ENCODE peak calls at places on chromosome 1, in five cellular contexts. D, C, F, Z and O are unnamed samples.

GRCh38 chr1:51032936-51033335 is 62.9 kb downstream of the CDKN2C start:
- DNase-seq in D (no peak), C (no peak), F (no peak), Z (no peak), O (no peak)

GRCh38 chr1:8987881-8988617 is 38.2 kb downstream of the SLC2A7 start:
- DNase-seq in D (no peak), C (peak), F (no peak), Z (peak), O (peak)

GRCh38 chr1:5887436-5888290 is 104.6 kb downstream of the NPHP4 start:
- DNase-seq in D (no peak), C (no peak), F (no peak), Z (no peak), O (no peak)

GRCh38 chr1:42922687-42923366 is 35.8 kb downstream of the SLC2A1 start:
- DNase-seq in D (peak), C (peak), F (peak), Z (peak), O (peak)

GRCh38 chr1:36207339-36207738 is 16.9 kb upstream of the THRAP3 start:
- DNase-seq in D (no peak), C (no peak), F (no peak), Z (peak), O (peak)

GRCh38 chr1:188269956-188270355 is 1441.2 kb downstream of the PLA2G4A start:
- DNase-seq in D (no peak), C (no peak), F (no peak), Z (no peak), O (no peak)

GRCh38 chr1:63777965-63778880 is 4.4 kb downstream of the ROR1 start:
- DNase-seq in D (no peak), C (no peak), F (no peak), Z (no peak), O (no peak)

GRCh38 chr1:85604598-85604997 is 24.0 kb downstream of the CCN1 start:
- DNase-seq in D (no peak), C (no peak), F (no peak), Z (no peak), O (no peak)

GRCh38 chr1:14697371-14697770 is 98.9 kb downstream of the KAZN start:
- DNase-seq in D (no peak), C (no peak), F (no peak), Z (no peak), O (no peak)

GRCh38 chr1:219555031-219555667 is 57.8 kb downstream of the ZC3H11B start:
- DNase-seq in D (no peak), C (no peak), F (no peak), Z (peak), O (peak)

GRCh38 chr1:201565024-201565730 is 26.2 kb downstream of the NAV1 start:
- DNase-seq in D (no peak), C (peak), F (no peak), Z (no peak), O (no peak)

GRCh38 chr1:16128338-16128741 is 27.5 kb downstream of the EPHA2 start:
- DNase-seq in D (no peak), C (no peak), F (no peak), Z (no peak), O (no peak)

GRCh38 chr1:167722152-167722869 is 529 bp downstream of the MPZL1 start:
- DNase-seq in D (no peak), C (peak), F (peak), Z (peak), O (peak)

GRCh38 chr1:206700445-206701036 is 15.8 kb downstream of the MAPKAPK2 start:
- DNase-seq in D (no peak), C (no peak), F (no peak), Z (no peak), O (no peak)

GRCh38 chr1:166379447-166379846 is 212.6 kb upstream of the FAM78B start:
- DNase-seq in D (no peak), C (peak), F (no peak), Z (peak), O (no peak)

GRCh38 chr1:110872745-110873435 is at the start of gene CD53:
- DNase-seq in D (peak), C (peak), F (no peak), Z (no peak), O (no peak)

GRCh38 chr1:175341631-175342429 is 149.3 kb upstream of the KIAA0040 start:
- DNase-seq in D (no peak), C (no peak), F (no peak), Z (no peak), O (no peak)

GRCh38 chr1:202281316-202282016 is 60.3 kb downstream of the UBE2T start:
- DNase-seq in D (no peak), C (no peak), F (no peak), Z (no peak), O (no peak)

GRCh38 chr1:184836081-184836480 is 81.4 kb upstream of the EDEM3 start:
- DNase-seq in D (no peak), C (no peak), F (no peak), Z (no peak), O (no peak)

GRCh38 chr1:210328032-210328745 is 513 bp upstream of the HHAT start:
- DNase-seq in D (no peak), C (no peak), F (no peak), Z (no peak), O (no peak)

GRCh38 chr1:88730995-88731394 is 46.9 kb downstream of the PKN2 start:
- DNase-seq in D (no peak), C (no peak), F (no peak), Z (no peak), O (no peak)

GRCh38 chr1:201253906-201254624 is 29.2 kb upstream of the PKP1 start:
- DNase-seq in D (no peak), C (no peak), F (no peak), Z (no peak), O (no peak)

GRCh38 chr1:164704954-164705353 is 146.0 kb downstream of the PBX1 start:
- DNase-seq in D (no peak), C (no peak), F (no peak), Z (no peak), O (no peak)

GRCh38 chr1:96991261-96991660 is 269.7 kb downstream of the PTBP2 start:
- DNase-seq in D (no peak), C (no peak), F (no peak), Z (no peak), O (no peak)

GRCh38 chr1:68409426-68409825 is 40.3 kb downstream of the RPE65 start:
- DNase-seq in D (no peak), C (no peak), F (no peak), Z (no peak), O (no peak)

GRCh38 chr1:107153033-107153432 is 12.2 kb downstream of the NTNG1 start:
- DNase-seq in D (no peak), C (no peak), F (peak), Z (no peak), O (no peak)
- TF ChIP-seq ESRRA in D (no peak), C (no peak), F (no peak), Z (no peak), O (no peak)

GRCh38 chr1:228375578-228376261 is 30.9 kb downstream of the TRIM11 start:
- DNase-seq in D (no peak), C (no peak), F (no peak), Z (no peak), O (no peak)
- TF ChIP-seq ESRRA in D (no peak), C (no peak), F (no peak), Z (no peak), O (no peak)

DNA sequence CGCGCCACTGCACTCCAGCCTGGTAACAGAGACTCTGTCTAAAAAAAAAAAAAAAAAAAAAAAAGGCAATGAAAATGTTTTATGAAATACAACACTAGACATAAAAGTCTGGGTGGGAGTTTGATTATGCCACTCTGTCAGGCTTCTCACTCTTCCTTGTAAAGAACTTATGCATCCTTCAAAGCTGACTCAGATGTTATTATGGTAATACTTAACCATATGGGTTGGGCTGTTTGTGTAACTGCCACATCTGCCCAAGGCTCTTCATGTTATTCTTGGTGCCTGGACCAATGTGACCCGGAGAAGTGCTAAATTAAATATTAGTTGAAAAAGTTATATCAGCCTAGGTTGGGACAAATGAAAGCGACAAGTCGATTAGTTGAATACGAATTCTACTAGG is 23.8 kb downstream of the FAM89A start:
- DNase-seq in D (no peak), C (no peak), F (no peak), Z (no peak), O (no peak)
- TF ChIP-seq ESRRA in D (no peak), C (no peak), F (no peak), Z (no peak), O (no peak)

GRCh38 chr1:10670190-10670589 is 126.3 kb downstream of the CASZ1 start:
- DNase-seq in D (no peak), C (no peak), F (no peak), Z (no peak), O (no peak)

GRCh38 chr1:10665930-10666850 is 130.3 kb downstream of the CASZ1 start:
- DNase-seq in D (no peak), C (no peak), F (no peak), Z (no peak), O (no peak)

GRCh38 chr1:10667815-10668214 is 128.6 kb downstream of the CASZ1 start:
- DNase-seq in D (no peak), C (no peak), F (no peak), Z (no peak), O (peak)

GRCh38 chr1:10669570-10669969 is 126.9 kb downstream of the CASZ1 start:
- DNase-seq in D (no peak), C (no peak), F (no peak), Z (no peak), O (no peak)

GRCh38 chr1:10668241-10668761 is 128.1 kb downstream of the CASZ1 start:
- DNase-seq in D (no peak), C (no peak), F (peak), Z (no peak), O (no peak)
- TF ChIP-seq ESRRA in D (no peak), C (no peak), F (no peak), Z (no peak), O (no peak)

DNA sequence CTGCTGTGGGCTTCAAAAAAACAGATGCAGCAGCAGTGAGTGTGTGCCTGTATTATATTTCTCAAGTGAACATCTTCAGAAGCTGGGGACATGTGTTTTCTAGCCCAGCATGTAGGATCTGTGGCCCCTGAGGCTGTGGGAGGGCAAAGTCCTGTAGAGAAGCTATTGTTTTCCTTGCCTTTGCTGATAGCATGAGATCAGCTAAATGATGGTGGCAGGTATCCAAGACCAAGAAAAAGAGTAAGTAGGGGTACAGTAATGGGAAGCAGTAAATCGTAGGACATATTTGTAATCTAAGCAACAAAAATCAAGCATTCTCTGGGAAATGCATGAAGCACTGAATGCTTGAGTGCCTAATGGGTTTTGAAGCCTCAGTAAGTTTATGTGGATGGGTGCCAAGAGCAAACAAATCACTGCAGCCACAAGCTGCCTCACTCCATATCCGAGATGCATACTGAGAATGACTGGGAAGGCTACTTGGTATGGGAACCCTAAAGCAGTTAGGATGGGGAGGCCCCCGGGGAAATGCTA is 98.3 kb downstream of the CD58 start:
- DNase-seq in D (no peak), C (no peak), F (peak), Z (no peak), O (no peak)
- TF ChIP-seq ESRRA in D (no peak), C (no peak), F (no peak), Z (no peak), O (no peak)

GRCh38 chr1:18225236-18225904 is 117.8 kb downstream of the IGSF21 start:
- DNase-seq in D (no peak), C (no peak), F (no peak), Z (no peak), O (no peak)
- TF ChIP-seq ESRRA in D (no peak), C (no peak), F (no peak), Z (no peak), O (no peak)

DNA sequence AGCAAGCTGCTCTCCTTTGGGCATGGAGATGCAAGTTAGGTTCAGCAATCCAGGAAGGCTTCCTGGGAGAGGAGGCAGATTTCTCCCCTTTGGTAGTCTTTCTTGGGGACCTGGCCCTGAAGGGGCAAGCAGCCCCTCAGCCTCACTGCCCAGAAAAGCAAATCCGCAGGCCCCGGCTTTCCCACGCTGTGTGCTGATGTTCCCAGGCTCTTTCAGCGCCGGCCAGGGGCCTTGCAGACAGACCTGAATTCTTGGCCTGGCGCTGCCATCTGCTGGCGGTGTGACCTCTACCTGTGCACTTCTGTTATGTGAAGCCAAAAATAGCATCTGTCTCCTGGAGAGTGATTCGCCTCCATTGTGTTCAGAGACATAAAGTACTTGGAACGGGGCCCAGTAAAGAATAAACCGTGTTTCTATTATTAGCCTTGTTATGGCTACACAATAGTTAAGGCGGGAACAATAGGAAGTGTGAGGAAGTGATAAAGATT is 64.8 kb downstream of the ALPL start:
- DNase-seq in D (no peak), C (peak), F (peak), Z (peak), O (peak)
- TF ChIP-seq ESRRA in D (no peak), C (no peak), F (no peak), Z (no peak), O (no peak)

DNA sequence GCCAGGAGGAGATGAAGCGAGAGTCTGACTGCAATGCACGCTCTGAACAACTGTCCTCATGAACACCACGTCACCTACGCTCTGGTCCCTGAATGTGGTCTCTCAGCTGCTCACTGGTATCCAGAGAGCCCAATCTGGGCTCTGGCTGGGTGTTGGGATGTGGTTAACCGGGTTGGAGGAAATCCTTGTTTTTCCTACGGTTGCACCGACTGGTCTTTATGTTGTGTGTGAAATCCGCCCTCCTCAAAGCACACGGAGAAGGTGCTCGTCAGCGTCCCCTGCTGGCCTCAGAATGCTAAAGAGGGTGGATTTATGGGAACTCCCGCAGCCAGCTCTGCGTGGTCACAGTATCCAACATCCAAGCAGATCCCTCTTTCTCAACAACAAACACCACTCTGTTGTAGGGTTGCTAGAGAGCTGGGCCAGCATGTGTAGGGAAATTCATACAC is 51.8 kb upstream of the FAM89A start:
- DNase-seq in D (no peak), C (peak), F (peak), Z (peak), O (peak)
- TF ChIP-seq ESRRA in D (no peak), C (no peak), F (no peak), Z (no peak), O (no peak)